ENCODE peak calls at places on chromosomes 6 and 20, in six cellular contexts. One of them, this sample, is unnamed.

GRCh38 chr20:36158160-36158741 is 3.7 kb downstream of the EPB41L1 start:
- DNase-seq in GM12865: no peak
- DNase-seq in cardiac muscle cell: no peak
- DNase-seq in GM12864: no peak
- DNase-seq in upper lobe of right lung: no peak
- DNase-seq in left ventricle myocardium inferior: no peak
- DNase-seq in this sample: no peak

GRCh38 chr6:25956231-25956630 is 6.4 kb upstream of the TRIM38 start:
- DNase-seq in GM12865: no peak
- DNase-seq in cardiac muscle cell: no peak
- DNase-seq in GM12864: no peak
- DNase-seq in upper lobe of right lung: no peak
- DNase-seq in left ventricle myocardium inferior: no peak
- DNase-seq in this sample: no peak

GRCh38 chr6:18042536-18043145 is 55.2 kb upstream of the KIF13A start:
- DNase-seq in GM12865: no peak
- DNase-seq in cardiac muscle cell: no peak
- DNase-seq in GM12864: no peak
- DNase-seq in upper lobe of right lung: no peak
- DNase-seq in left ventricle myocardium inferior: no peak
- DNase-seq in this sample: no peak

GRCh38 chr6:31418251-31418650 is 14.9 kb downstream of the MICA start:
- DNase-seq in GM12865: no peak
- DNase-seq in cardiac muscle cell: no peak
- DNase-seq in GM12864: no peak
- DNase-seq in upper lobe of right lung: no peak
- DNase-seq in left ventricle myocardium inferior: no peak
- DNase-seq in this sample: no peak

GRCh38 chr20:33713865-33714367 is 6.2 kb downstream of the PXMP4 start:
- DNase-seq in GM12865: no peak
- DNase-seq in cardiac muscle cell: no peak
- DNase-seq in GM12864: no peak
- DNase-seq in upper lobe of right lung: no peak
- DNase-seq in left ventricle myocardium inferior: no peak
- DNase-seq in this sample: no peak

GRCh38 chr6:56690519-56691200 is 48.0 kb upstream of the DST start:
- DNase-seq in GM12865: no peak
- DNase-seq in cardiac muscle cell: no peak
- DNase-seq in GM12864: no peak
- DNase-seq in upper lobe of right lung: no peak
- DNase-seq in left ventricle myocardium inferior: no peak
- DNase-seq in this sample: no peak

GRCh38 chr6:138989098-138989983 is 1.3 kb upstream of the REPS1 start:
- DNase-seq in GM12865: no peak
- DNase-seq in cardiac muscle cell: no peak
- DNase-seq in GM12864: no peak
- DNase-seq in upper lobe of right lung: no peak
- DNase-seq in left ventricle myocardium inferior: no peak
- DNase-seq in this sample: no peak

GRCh38 chr20:34581341-34582189 is 23.0 kb downstream of the MAP1LC3A start:
- DNase-seq in GM12865: peak
- DNase-seq in cardiac muscle cell: no peak
- DNase-seq in GM12864: no peak
- DNase-seq in upper lobe of right lung: no peak
- DNase-seq in left ventricle myocardium inferior: peak
- DNase-seq in this sample: peak

GRCh38 chr6:161199845-161200244 is 74.0 kb downstream of the AGPAT4 start:
- DNase-seq in GM12865: no peak
- DNase-seq in cardiac muscle cell: no peak
- DNase-seq in GM12864: no peak
- DNase-seq in upper lobe of right lung: no peak
- DNase-seq in left ventricle myocardium inferior: no peak
- DNase-seq in this sample: no peak

GRCh38 chr6:161204866-161205557 is 68.8 kb downstream of the AGPAT4 start:
- DNase-seq in GM12865: no peak
- DNase-seq in cardiac muscle cell: no peak
- DNase-seq in GM12864: no peak
- DNase-seq in upper lobe of right lung: no peak
- DNase-seq in left ventricle myocardium inferior: no peak
- DNase-seq in this sample: no peak

GRCh38 chr6:161198781-161199505 is 74.9 kb downstream of the AGPAT4 start:
- DNase-seq in GM12865: no peak
- DNase-seq in cardiac muscle cell: no peak
- DNase-seq in GM12864: no peak
- DNase-seq in upper lobe of right lung: no peak
- DNase-seq in left ventricle myocardium inferior: no peak
- DNase-seq in this sample: no peak

GRCh38 chr6:161198176-161198575 is 75.7 kb downstream of the AGPAT4 start:
- DNase-seq in GM12865: no peak
- DNase-seq in cardiac muscle cell: no peak
- DNase-seq in GM12864: no peak
- DNase-seq in upper lobe of right lung: no peak
- DNase-seq in left ventricle myocardium inferior: no peak
- DNase-seq in this sample: no peak

DNA sequence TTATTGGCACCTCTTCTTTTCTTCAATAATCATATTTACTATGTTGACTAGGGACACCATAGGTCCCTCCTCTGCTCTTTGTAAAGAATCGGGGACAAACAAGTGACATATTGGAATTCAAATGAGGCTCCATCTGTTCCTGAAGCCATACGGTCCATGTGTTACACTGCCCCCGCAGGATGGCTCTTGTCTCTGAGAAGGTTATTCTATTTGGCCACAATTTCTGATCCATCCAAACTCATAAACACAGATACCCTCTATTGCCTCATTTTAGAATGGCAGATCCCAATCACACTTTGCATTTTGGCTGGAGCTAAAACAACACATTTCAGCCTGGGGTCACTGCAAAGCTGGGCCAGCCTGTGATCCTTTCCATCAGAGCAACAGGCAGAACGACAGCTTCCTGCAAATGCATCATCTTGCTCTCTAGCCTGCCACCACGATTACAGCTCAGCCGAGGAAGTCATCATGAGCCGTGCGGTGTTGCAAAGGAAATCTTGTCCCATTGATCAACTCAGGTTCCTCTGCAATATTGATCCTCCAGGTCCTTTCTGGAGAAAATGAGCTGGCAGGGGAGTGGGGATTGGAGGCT is 73.2 kb downstream of the AGPAT4 start:
- DNase-seq in GM12865: no peak
- DNase-seq in cardiac muscle cell: no peak
- DNase-seq in GM12864: no peak
- DNase-seq in upper lobe of right lung: no peak
- DNase-seq in left ventricle myocardium inferior: no peak
- DNase-seq in this sample: no peak
- TF ChIP-seq CTCF in GM12865: no peak
- TF ChIP-seq CTCF in cardiac muscle cell: peak
- TF ChIP-seq CTCF in GM12864: no peak
- TF ChIP-seq CTCF in upper lobe of right lung: no peak
- TF ChIP-seq CTCF in left ventricle myocardium inferior: no peak
- TF ChIP-seq CTCF in this sample: no peak

GRCh38 chr6:159075506-159076100 is 30.8 kb upstream of the TAGAP start:
- DNase-seq in GM12865: no peak
- DNase-seq in cardiac muscle cell: no peak
- DNase-seq in GM12864: no peak
- DNase-seq in upper lobe of right lung: no peak
- DNase-seq in left ventricle myocardium inferior: no peak
- DNase-seq in this sample: no peak
- TF ChIP-seq CTCF in GM12865: no peak
- TF ChIP-seq CTCF in cardiac muscle cell: no peak
- TF ChIP-seq CTCF in GM12864: no peak
- TF ChIP-seq CTCF in upper lobe of right lung: no peak
- TF ChIP-seq CTCF in left ventricle myocardium inferior: no peak
- TF ChIP-seq CTCF in this sample: no peak

GRCh38 chr6:78867020-78867369 is 356 bp upstream of the IRAK1BP1 start:
- DNase-seq in GM12865: no peak
- DNase-seq in cardiac muscle cell: no peak
- DNase-seq in GM12864: no peak
- DNase-seq in upper lobe of right lung: no peak
- DNase-seq in left ventricle myocardium inferior: no peak
- DNase-seq in this sample: no peak

GRCh38 chr6:78864957-78865356 is 2.4 kb upstream of the IRAK1BP1 start:
- DNase-seq in GM12865: no peak
- DNase-seq in cardiac muscle cell: no peak
- DNase-seq in GM12864: no peak
- DNase-seq in upper lobe of right lung: no peak
- DNase-seq in left ventricle myocardium inferior: no peak
- DNase-seq in this sample: no peak

GRCh38 chr6:78863576-78863975 is 3.8 kb upstream of the IRAK1BP1 start:
- DNase-seq in GM12865: no peak
- DNase-seq in cardiac muscle cell: no peak
- DNase-seq in GM12864: no peak
- DNase-seq in upper lobe of right lung: no peak
- DNase-seq in left ventricle myocardium inferior: no peak
- DNase-seq in this sample: no peak

GRCh38 chr6:78867370-78868040 is at the start of gene IRAK1BP1:
- DNase-seq in GM12865: peak
- DNase-seq in cardiac muscle cell: peak
- DNase-seq in GM12864: peak
- DNase-seq in upper lobe of right lung: peak
- DNase-seq in left ventricle myocardium inferior: peak
- DNase-seq in this sample: peak

DNA sequence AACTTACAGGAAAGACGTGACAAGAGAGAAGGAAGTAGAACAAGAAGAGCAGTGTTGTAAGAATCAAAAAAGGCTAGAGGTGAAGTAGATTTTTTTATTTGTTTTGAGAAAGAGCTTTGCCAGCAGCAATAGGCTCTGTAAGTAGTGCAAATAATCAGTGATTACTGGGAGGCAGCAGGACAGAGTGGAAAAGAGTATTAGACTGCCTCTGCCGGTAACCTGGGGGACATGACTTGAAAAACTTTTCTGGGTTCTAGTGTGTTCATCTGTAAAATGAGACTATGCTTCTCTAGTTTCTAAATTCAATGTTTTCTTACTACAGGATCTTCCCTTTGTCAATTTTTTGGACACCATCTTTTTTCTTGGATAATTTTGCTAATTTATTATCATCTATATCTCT is 5.8 kb upstream of the IRAK1BP1 start:
- DNase-seq in GM12865: peak
- DNase-seq in cardiac muscle cell: no peak
- DNase-seq in GM12864: no peak
- DNase-seq in upper lobe of right lung: no peak
- DNase-seq in left ventricle myocardium inferior: no peak
- DNase-seq in this sample: no peak
- TF ChIP-seq CTCF in GM12865: no peak
- TF ChIP-seq CTCF in cardiac muscle cell: no peak
- TF ChIP-seq CTCF in GM12864: peak
- TF ChIP-seq CTCF in upper lobe of right lung: peak
- TF ChIP-seq CTCF in left ventricle myocardium inferior: no peak
- TF ChIP-seq CTCF in this sample: no peak

GRCh38 chr20:1507276-1507675 is 16.1 kb upstream of the SIRPB2 start:
- DNase-seq in GM12865: no peak
- DNase-seq in cardiac muscle cell: no peak
- DNase-seq in GM12864: no peak
- DNase-seq in upper lobe of right lung: no peak
- DNase-seq in left ventricle myocardium inferior: no peak
- DNase-seq in this sample: no peak

GRCh38 chr20:1508576-1508975 is 17.4 kb upstream of the SIRPB2 start:
- DNase-seq in GM12865: no peak
- DNase-seq in cardiac muscle cell: no peak
- DNase-seq in GM12864: no peak
- DNase-seq in upper lobe of right lung: no peak
- DNase-seq in left ventricle myocardium inferior: no peak
- DNase-seq in this sample: no peak

GRCh38 chr20:1505361-1505760 is 14.1 kb upstream of the SIRPB2 start:
- DNase-seq in GM12865: no peak
- DNase-seq in cardiac muscle cell: no peak
- DNase-seq in GM12864: no peak
- DNase-seq in upper lobe of right lung: no peak
- DNase-seq in left ventricle myocardium inferior: no peak
- DNase-seq in this sample: no peak

GRCh38 chr20:1505871-1506270 is 14.7 kb upstream of the SIRPB2 start:
- DNase-seq in GM12865: no peak
- DNase-seq in cardiac muscle cell: no peak
- DNase-seq in GM12864: no peak
- DNase-seq in upper lobe of right lung: no peak
- DNase-seq in left ventricle myocardium inferior: no peak
- DNase-seq in this sample: no peak

GRCh38 chr20:1509237-1509636 is 18.0 kb upstream of the SIRPB2 start:
- DNase-seq in GM12865: peak
- DNase-seq in cardiac muscle cell: peak
- DNase-seq in GM12864: no peak
- DNase-seq in upper lobe of right lung: no peak
- DNase-seq in left ventricle myocardium inferior: no peak
- DNase-seq in this sample: peak
- TF ChIP-seq CTCF in GM12865: peak
- TF ChIP-seq CTCF in cardiac muscle cell: peak
- TF ChIP-seq CTCF in GM12864: peak
- TF ChIP-seq CTCF in upper lobe of right lung: peak
- TF ChIP-seq CTCF in left ventricle myocardium inferior: peak
- TF ChIP-seq CTCF in this sample: peak

GRCh38 chr6:16823700-16824352 is 62.6 kb upstream of the ATXN1 start:
- DNase-seq in GM12865: no peak
- DNase-seq in cardiac muscle cell: no peak
- DNase-seq in GM12864: no peak
- DNase-seq in upper lobe of right lung: no peak
- DNase-seq in left ventricle myocardium inferior: no peak
- DNase-seq in this sample: no peak

GRCh38 chr6:16821834-16822264 is 60.6 kb upstream of the ATXN1 start:
- DNase-seq in GM12865: no peak
- DNase-seq in cardiac muscle cell: no peak
- DNase-seq in GM12864: no peak
- DNase-seq in upper lobe of right lung: no peak
- DNase-seq in left ventricle myocardium inferior: no peak
- DNase-seq in this sample: no peak

GRCh38 chr6:16824804-16825777 is 63.8 kb upstream of the ATXN1 start:
- DNase-seq in GM12865: no peak
- DNase-seq in cardiac muscle cell: no peak
- DNase-seq in GM12864: no peak
- DNase-seq in upper lobe of right lung: no peak
- DNase-seq in left ventricle myocardium inferior: no peak
- DNase-seq in this sample: no peak

GRCh38 chr6:16822529-16822928 is 61.3 kb upstream of the ATXN1 start:
- DNase-seq in GM12865: no peak
- DNase-seq in cardiac muscle cell: no peak
- DNase-seq in GM12864: no peak
- DNase-seq in upper lobe of right lung: no peak
- DNase-seq in left ventricle myocardium inferior: no peak
- DNase-seq in this sample: no peak

DNA sequence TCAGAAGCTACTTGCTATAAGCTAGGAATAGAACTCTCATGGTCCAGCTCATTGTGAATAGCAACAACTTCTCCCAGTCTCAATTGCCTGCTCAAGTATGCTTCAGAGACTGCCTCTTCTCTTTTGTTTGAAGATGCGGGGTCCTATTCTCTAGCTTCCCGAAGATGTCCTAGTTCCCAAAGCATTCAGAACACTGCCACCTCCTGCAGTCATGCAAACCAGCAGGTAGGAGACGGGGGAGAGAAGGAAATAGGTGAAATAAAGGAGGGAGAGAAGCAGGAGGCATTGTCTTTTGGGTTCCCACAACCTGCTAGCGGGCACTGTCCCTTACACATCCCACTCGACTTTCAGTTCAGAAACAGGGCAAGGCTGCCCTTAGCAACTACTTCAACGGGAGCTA is 61.7 kb upstream of the ATXN1 start:
- DNase-seq in GM12865: no peak
- DNase-seq in cardiac muscle cell: no peak
- DNase-seq in GM12864: no peak
- DNase-seq in upper lobe of right lung: no peak
- DNase-seq in left ventricle myocardium inferior: no peak
- DNase-seq in this sample: no peak
- TF ChIP-seq CTCF in GM12865: no peak
- TF ChIP-seq CTCF in cardiac muscle cell: no peak
- TF ChIP-seq CTCF in GM12864: no peak
- TF ChIP-seq CTCF in upper lobe of right lung: no peak
- TF ChIP-seq CTCF in left ventricle myocardium inferior: no peak
- TF ChIP-seq CTCF in this sample: no peak